ENCODE peak calls at places on chromosomes 11 and 22, in six cellular contexts. O is cardiac muscle cell; G is CD4-positive, CD25-positive, alpha-beta regulatory T cell; C is ovary; X is aorta; H is body of pancreas. D is an unnamed sample.

GRCh38 chr11:67486481-67487195 is 3.8 kb downstream of the AIP start:
- DNase-seq in O (no peak), G (no peak), C (peak; percentile 25), X (no peak), H (no peak), D (peak; percentile 31)

GRCh38 chr22:18013436-18013835 is 10.9 kb downstream of the MICAL3 start:
- DNase-seq in O (no peak), G (no peak), C (no peak), X (no peak), H (no peak), D (no peak)

GRCh38 chr11:444397-445144 is 2.8 kb upstream of the ANO9 start:
- DNase-seq in O (no peak), G (no peak), C (no peak), X (peak; percentile 70), H (no peak), D (no peak)

GRCh38 chr11:68579455-68579854 is 104.9 kb upstream of the GAL start:
- DNase-seq in O (no peak), G (no peak), C (no peak), X (no peak), H (no peak), D (no peak)

GRCh38 chr11:106706355-106706754 is 311.9 kb downstream of the GUCY1A2 start:
- DNase-seq in O (no peak), G (no peak), C (no peak), X (no peak), H (no peak), D (no peak)

GRCh38 chr11:69215784-69216415 is 60.2 kb downstream of the SMIM38 start:
- DNase-seq in O (no peak), G (no peak), C (no peak), X (no peak), H (no peak), D (no peak)

GRCh38 chr22:23067023-23067650 is 3.2 kb upstream of the GNAZ start:
- DNase-seq in O (no peak), G (no peak), C (peak; percentile 18), X (peak; percentile 45), H (peak; percentile 10), D (no peak)

GRCh38 chr11:76298255-76298654 is 82.7 kb downstream of the THAP12 start:
- DNase-seq in O (no peak), G (no peak), C (no peak), X (no peak), H (no peak), D (no peak)

GRCh38 chr22:50123119-50123518 is 33.3 kb downstream of the MOV10L1 start:
- DNase-seq in O (no peak), G (no peak), C (no peak), X (no peak), H (no peak), D (no peak)

GRCh38 chr11:94185387-94186084 is 56.9 kb downstream of the PANX1 start:
- DNase-seq in O (no peak), G (no peak), C (no peak), X (no peak), H (no peak), D (no peak)

GRCh38 chr11:1218256-1218787 is 4.5 kb upstream of the MUC5B start:
- DNase-seq in O (no peak), G (no peak), C (no peak), X (peak; percentile 49), H (no peak), D (no peak)

GRCh38 chr22:43776081-43776670 is 35.9 kb downstream of the EFCAB6 start:
- DNase-seq in O (no peak), G (no peak), C (no peak), X (no peak), H (no peak), D (no peak)

GRCh38 chr11:34650528-34650927 is 29.6 kb downstream of the EHF start:
- DNase-seq in O (no peak), G (no peak), C (no peak), X (no peak), H (no peak), D (peak; percentile 90)

GRCh38 chr11:12706531-12707499 is 32.6 kb downstream of the TEAD1 start:
- DNase-seq in O (peak; percentile 50), G (no peak), C (no peak), X (no peak), H (peak; percentile 34), D (no peak)

GRCh38 chr11:35390737-35391682 is 28.3 kb downstream of the SLC1A2 start:
- DNase-seq in O (no peak), G (no peak), C (no peak), X (no peak), H (peak; percentile 35), D (no peak)

GRCh38 chr11:34432822-34433221 is 5.9 kb upstream of the CAT start:
- DNase-seq in O (no peak), G (no peak), C (no peak), X (no peak), H (no peak), D (no peak)

GRCh38 chr11:110337570-110338193 is 41.3 kb upstream of the RDX start:
- DNase-seq in O (no peak), G (no peak), C (no peak), X (no peak), H (no peak), D (no peak)

GRCh38 chr11:123472236-123472935 is 42.3 kb downstream of the GRAMD1B start:
- DNase-seq in O (no peak), G (no peak), C (no peak), X (no peak), H (no peak), D (no peak)

GRCh38 chr11:67432655-67433349 is 4.5 kb downstream of the RPS6KB2 start:
- DNase-seq in O (no peak), G (no peak), C (no peak), X (no peak), H (no peak), D (no peak)

GRCh38 chr11:119572481-119573424 is 149.8 kb upstream of the THY1 start:
- DNase-seq in O (no peak), G (no peak), C (no peak), X (no peak), H (no peak), D (no peak)

GRCh38 chr22:22894740-22895731 is 7.4 kb downstream of the IGLL5 start:
- DNase-seq in O (no peak), G (no peak), C (no peak), X (no peak), H (no peak), D (no peak)

GRCh38 chr11:832529-833113 is at the start of gene CD151:
- DNase-seq in O (peak; percentile 79), G (peak; percentile 39), C (no peak), X (no peak), H (peak; percentile 66), D (peak; percentile 44)

GRCh38 chr11:606245-606644 is 9.5 kb downstream of the IRF7 start:
- DNase-seq in O (no peak), G (no peak), C (peak; percentile 89), X (no peak), H (peak; percentile 47), D (no peak)

GRCh38 chr11:3156661-3157311 is 8.3 kb downstream of the OSBPL5 start:
- DNase-seq in O (no peak), G (no peak), C (peak; percentile 15), X (peak; percentile 71), H (no peak), D (peak; percentile 36)
- H3K4me3 ChIP-seq in O (no peak overlapping the region), G (no peak overlapping the region), C (no peak overlapping the region), X (no peak overlapping the region), H (no peak overlapping the region), D (no peak overlapping the region)

DNA sequence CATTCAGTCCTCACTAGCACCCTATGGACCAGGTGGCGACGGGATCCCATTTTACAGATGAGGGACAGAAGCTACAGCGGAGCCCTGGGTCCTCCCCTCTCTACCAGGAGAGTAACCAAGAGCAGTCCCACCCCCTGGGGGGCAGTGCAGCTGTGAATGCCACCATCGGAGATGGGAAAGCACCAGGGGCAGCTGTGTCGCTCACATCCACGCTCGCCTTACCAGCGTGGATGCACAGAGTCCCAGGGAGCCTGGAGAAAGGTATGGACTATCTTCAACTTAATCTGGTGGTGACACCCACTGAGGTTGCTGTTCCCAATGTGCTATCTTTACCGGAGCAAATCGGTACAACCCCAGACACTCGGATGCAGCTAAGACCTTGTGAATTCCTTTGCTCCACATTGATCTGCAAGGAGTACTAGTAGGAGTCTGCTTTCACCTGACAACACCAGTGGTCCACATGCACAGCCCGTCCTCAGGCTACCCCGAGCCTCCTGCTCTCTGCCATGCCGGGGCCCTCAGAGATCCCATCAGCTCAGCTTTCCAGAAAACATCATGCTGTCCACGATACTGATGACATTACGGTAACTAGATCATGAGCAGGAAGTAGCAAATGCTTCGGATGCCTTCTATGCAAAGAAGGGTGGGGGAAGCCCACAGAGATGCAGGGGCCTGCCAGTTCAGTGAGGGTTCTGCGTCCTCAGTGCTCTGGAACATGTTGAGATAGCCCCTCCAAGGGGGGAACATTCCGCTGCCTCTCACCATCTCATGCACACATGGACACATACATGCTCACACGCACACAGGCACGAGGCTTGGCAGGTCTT is 126.0 kb downstream of the CTTN start:
- DNase-seq in O (no peak), G (no peak), C (no peak), X (peak; percentile 62), H (no peak), D (no peak)
- H3K4me1 ChIP-seq in O (peaks cover 4% of the 10 kb centered on the region), G (no peaks in the 10 kb centered on the region), C (no peaks in the 10 kb centered on the region), X (no peaks in the 10 kb centered on the region), H (no peaks in the 10 kb centered on the region), D (no peaks in the 10 kb centered on the region)

GRCh38 chr11:125942771-125943428 is 2.9 kb upstream of the VSIG10L2 start:
- DNase-seq in O (no peak), G (no peak), C (no peak), X (peak; percentile 56), H (no peak), D (no peak)

GRCh38 chr11:125941241-125941605 is 4.6 kb upstream of the VSIG10L2 start:
- DNase-seq in O (no peak), G (no peak), C (no peak), X (no peak), H (no peak), D (no peak)

GRCh38 chr11:125941606-125942275 is 4.1 kb upstream of the VSIG10L2 start:
- DNase-seq in O (peak; percentile 66), G (no peak), C (peak; percentile 67), X (peak; percentile 79), H (peak; percentile 69), D (peak; percentile 8)

GRCh38 chr11:125943661-125944349 is 2.0 kb upstream of the VSIG10L2 start:
- DNase-seq in O (no peak), G (no peak), C (no peak), X (no peak), H (no peak), D (no peak)

GRCh38 chr11:125942276-125942611 is 3.6 kb upstream of the VSIG10L2 start:
- DNase-seq in O (no peak), G (no peak), C (no peak), X (no peak), H (no peak), D (no peak)
- H3K4me3 ChIP-seq in O (no peak overlapping the region), G (no peak overlapping the region), C (no peak overlapping the region), X (no peak overlapping the region), H (no peak overlapping the region), D (no peak overlapping the region)

GRCh38 chr22:37568448-37569008 is 8.2 kb downstream of the CDC42EP1 start:
- DNase-seq in O (no peak), G (no peak), C (peak; percentile 32), X (no peak), H (peak; percentile 41), D (no peak)

GRCh38 chr22:37565830-37566229 is 5.5 kb downstream of the CDC42EP1 start:
- DNase-seq in O (no peak), G (no peak), C (peak; percentile 32), X (no peak), H (no peak), D (no peak)

GRCh38 chr22:37567991-37568390 is 7.7 kb downstream of the CDC42EP1 start:
- DNase-seq in O (no peak), G (no peak), C (peak; percentile 26), X (no peak), H (no peak), D (no peak)

GRCh38 chr22:37566329-37566837 is 6.1 kb downstream of the CDC42EP1 start:
- DNase-seq in O (no peak), G (peak; percentile 11), C (peak; percentile 37), X (no peak), H (no peak), D (peak; percentile 54)

GRCh38 chr22:37566903-37567798 is 6.9 kb downstream of the CDC42EP1 start:
- DNase-seq in O (peak; percentile 85), G (peak; percentile 81), C (peak; percentile 87), X (peak; percentile 94), H (peak; percentile 95), D (peak; percentile 91)
- H3K4me1 ChIP-seq in O (no peaks in the 10 kb centered on the region), G (peaks cover 22% of the 10 kb centered on the region), C (peaks cover 17% of the 10 kb centered on the region), X (no peaks in the 10 kb centered on the region), H (peaks cover 100% of the 10 kb centered on the region), D (peaks cover 26% of the 10 kb centered on the region)